ENCODE peak calls at places on chromosomes 16 and 17, in six cellular contexts. I is testis, R is stomach, J is prostate gland, Z is IMR-90, D is uterus. N is an unnamed sample.

GRCh38 chr17:76254275-76254674 is 10.9 kb upstream of the UBALD2 start:
- DNase-seq in I (peak; percentile 7), R (no peak), J (no peak), Z (no peak), D (no peak), N (no peak)

GRCh38 chr17:50735287-50735686 is 15.9 kb downstream of the LUC7L3 start:
- DNase-seq in I (no peak), R (no peak), J (no peak), Z (no peak), D (no peak), N (no peak)

GRCh38 chr16:50297301-50298074 is 31.1 kb downstream of the ADCY7 start:
- DNase-seq in I (no peak), R (no peak), J (no peak), Z (no peak), D (peak; percentile 13), N (no peak)

GRCh38 chr16:25163683-25164082 is 52.1 kb downstream of the LCMT1 start:
- DNase-seq in I (no peak), R (no peak), J (no peak), Z (no peak), D (no peak), N (no peak)

GRCh38 chr17:60535382-60536279 is 9.6 kb upstream of the APPBP2 start:
- DNase-seq in I (no peak), R (no peak), J (no peak), Z (peak; percentile 98), D (no peak), N (no peak)

GRCh38 chr17:54172654-54173316 is 350.1 kb downstream of the KIF2B start:
- DNase-seq in I (peak; percentile 52), R (no peak), J (no peak), Z (no peak), D (no peak), N (peak; percentile 11)

GRCh38 chr17:50627386-50627781 is 7.3 kb upstream of the ABCC3 start:
- DNase-seq in I (no peak), R (no peak), J (no peak), Z (no peak), D (no peak), N (no peak)

GRCh38 chr16:81889896-81890634 is 111.0 kb downstream of the PLCG2 start:
- DNase-seq in I (peak; percentile 63), R (peak; percentile 66), J (peak; percentile 60), Z (peak; percentile 51), D (peak; percentile 35), N (peak; percentile 66)

GRCh38 chr16:56936491-56936890 is 4.5 kb downstream of the HERPUD1 start:
- DNase-seq in I (no peak), R (no peak), J (no peak), Z (no peak), D (no peak), N (no peak)

GRCh38 chr16:84999200-84999599 is 12.1 kb downstream of the ZDHHC7 start:
- DNase-seq in I (no peak), R (no peak), J (no peak), Z (peak; percentile 56), D (no peak), N (no peak)

GRCh38 chr16:2883027-2883846 is at the start of gene FLYWCH2:
- DNase-seq in I (peak; percentile 98), R (peak; percentile 100), J (peak; percentile 98), Z (peak; percentile 93), D (peak; percentile 97), N (peak; percentile 97)
- TF ChIP-seq POLR2A in I (peak; percentile 15), R (no peak), J (peak; percentile 93), Z (peak; percentile 52), D (peak; percentile 78), N (peak; percentile 49)

GRCh38 chr17:68377771-68378201 is 79.5 kb downstream of the WIPI1 start:
- DNase-seq in I (peak; percentile 14), R (no peak), J (no peak), Z (no peak), D (no peak), N (no peak)
- TF ChIP-seq POLR2A in I (no peak), R (no peak), J (no peak), Z (no peak), D (no peak), N (no peak)

GRCh38 chr17:57880086-57880456 is 30.2 kb upstream of the MRPS23 start:
- DNase-seq in I (no peak), R (no peak), J (no peak), Z (no peak), D (no peak), N (no peak)
- TF ChIP-seq POLR2A in I (no peak), R (no peak), J (no peak), Z (no peak), D (no peak), N (no peak)

GRCh38 chr16:1408171-1408837 is 6.2 kb downstream of the UNKL start:
- DNase-seq in I (peak; percentile 97), R (peak; percentile 95), J (peak; percentile 93), Z (peak; percentile 81), D (peak; percentile 94), N (peak; percentile 96)
- TF ChIP-seq POLR2A in I (no peak), R (no peak), J (no peak), Z (no peak), D (peak; percentile 20), N (no peak)

GRCh38 chr17:44132275-44132821 is 8.9 kb upstream of the HDAC5 start:
- DNase-seq in I (no peak), R (no peak), J (no peak), Z (no peak), D (no peak), N (peak; percentile 45)

GRCh38 chr17:44133918-44134476 is 7.7 kb upstream of the HROB start:
- DNase-seq in I (no peak), R (no peak), J (no peak), Z (no peak), D (no peak), N (no peak)

GRCh38 chr17:44134752-44135568 is 6.8 kb upstream of the HROB start:
- DNase-seq in I (no peak), R (no peak), J (no peak), Z (no peak), D (no peak), N (no peak)

DNA sequence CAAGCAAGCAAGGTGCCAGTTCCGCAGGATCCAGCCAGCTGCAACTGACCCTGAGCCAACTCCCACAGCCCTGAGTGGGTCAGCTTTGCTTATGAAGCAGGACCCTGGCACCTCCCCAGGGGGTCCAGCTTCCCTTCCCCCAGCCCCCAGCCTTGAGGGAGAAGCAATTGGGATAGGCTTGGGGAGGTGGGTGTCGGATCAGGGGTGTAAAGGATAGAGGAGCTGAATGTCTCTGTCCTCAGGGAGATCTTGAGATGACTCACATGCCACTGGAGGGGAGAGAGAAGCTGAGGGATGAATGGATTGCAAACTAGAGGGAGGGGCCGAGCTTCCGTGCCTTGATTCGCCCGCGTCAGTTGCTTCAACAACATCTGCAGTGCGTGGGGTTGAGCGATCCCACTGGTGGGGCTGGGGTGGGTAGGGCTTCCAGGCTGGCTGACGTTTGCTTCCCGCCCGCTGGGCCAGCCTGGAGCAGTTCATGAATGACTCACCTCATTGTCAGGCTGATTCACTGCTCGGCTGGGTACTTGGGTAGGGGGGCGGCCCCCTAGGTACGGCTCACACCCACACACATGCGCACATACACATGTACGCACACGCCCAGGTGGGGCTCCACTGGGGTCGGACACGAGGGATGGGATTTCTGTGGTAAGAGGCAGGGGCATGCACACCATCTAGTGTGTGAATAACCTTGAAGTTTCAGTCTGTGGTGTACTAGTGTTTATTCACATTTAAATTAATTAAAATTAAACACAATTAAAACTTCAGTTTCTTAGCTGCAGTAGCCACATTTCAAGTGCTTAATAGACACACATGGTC is 3.6 kb upstream of the HROB start:
- DNase-seq in I (peak; percentile 28), R (peak; percentile 71), J (peak; percentile 67), Z (peak; percentile 100), D (peak; percentile 94), N (peak; percentile 73)
- TF ChIP-seq POLR2A in I (no peak), R (no peak), J (peak; percentile 53), Z (peak; percentile 66), D (peak; percentile 51), N (no peak)

DNA sequence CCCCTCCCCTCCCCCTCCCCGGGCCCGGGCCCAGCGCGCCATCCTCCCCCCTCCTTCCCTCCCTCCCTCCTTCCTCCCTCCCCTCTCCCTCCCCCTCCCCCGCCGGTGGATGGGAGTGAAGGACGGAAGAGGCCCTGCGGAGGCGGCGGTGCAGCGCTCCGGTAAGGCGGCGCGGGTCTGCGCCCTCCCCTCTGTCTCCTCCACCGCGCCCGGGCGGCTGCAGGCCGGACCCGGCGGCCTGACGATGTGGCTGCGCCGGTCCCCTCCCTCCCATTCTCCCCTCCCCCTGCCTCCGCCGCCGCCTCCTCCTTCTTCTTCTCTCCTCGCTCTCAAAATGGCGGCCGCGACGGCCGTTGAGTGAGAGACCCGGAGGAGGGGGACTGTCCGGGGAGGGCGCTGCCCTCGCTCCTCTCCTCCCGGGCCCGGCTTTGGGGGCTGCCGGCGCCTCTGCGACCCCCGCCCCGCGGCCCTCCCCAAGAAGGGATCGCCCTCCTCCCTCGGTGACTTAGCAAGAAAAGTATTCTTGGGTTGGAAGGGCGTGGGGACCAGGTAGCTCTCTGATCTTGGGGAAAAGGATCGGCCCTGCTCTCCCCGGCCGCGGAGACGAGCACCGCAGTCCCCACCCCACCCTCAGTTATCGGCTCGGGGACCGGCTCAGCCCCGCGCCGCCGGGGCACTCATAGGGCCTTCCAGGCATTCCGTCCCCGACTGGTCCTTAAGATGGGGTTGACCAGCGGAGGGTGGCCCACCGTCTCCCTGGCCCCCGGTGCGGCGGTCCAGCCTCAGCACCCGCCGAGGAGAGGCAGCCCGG is 597 bp downstream of the PAFAH1B1 start:
- DNase-seq in I (peak; percentile 89), R (peak; percentile 82), J (peak; percentile 81), Z (peak; percentile 61), D (peak; percentile 80), N (peak; percentile 93)
- TF ChIP-seq POLR2A in I (no peak), R (no peak), J (peak; percentile 62), Z (no peak), D (no peak), N (no peak)

GRCh38 chr16:72664480-72665408 is 383.2 kb downstream of the ZFHX3 start:
- DNase-seq in I (peak; percentile 99), R (peak; percentile 96), J (peak; percentile 97), Z (peak; percentile 99), D (peak; percentile 99), N (peak; percentile 98)
- TF ChIP-seq POLR2A in I (no peak), R (no peak), J (peak; percentile 41), Z (peak; percentile 67), D (peak; percentile 33), N (peak; percentile 91)

DNA sequence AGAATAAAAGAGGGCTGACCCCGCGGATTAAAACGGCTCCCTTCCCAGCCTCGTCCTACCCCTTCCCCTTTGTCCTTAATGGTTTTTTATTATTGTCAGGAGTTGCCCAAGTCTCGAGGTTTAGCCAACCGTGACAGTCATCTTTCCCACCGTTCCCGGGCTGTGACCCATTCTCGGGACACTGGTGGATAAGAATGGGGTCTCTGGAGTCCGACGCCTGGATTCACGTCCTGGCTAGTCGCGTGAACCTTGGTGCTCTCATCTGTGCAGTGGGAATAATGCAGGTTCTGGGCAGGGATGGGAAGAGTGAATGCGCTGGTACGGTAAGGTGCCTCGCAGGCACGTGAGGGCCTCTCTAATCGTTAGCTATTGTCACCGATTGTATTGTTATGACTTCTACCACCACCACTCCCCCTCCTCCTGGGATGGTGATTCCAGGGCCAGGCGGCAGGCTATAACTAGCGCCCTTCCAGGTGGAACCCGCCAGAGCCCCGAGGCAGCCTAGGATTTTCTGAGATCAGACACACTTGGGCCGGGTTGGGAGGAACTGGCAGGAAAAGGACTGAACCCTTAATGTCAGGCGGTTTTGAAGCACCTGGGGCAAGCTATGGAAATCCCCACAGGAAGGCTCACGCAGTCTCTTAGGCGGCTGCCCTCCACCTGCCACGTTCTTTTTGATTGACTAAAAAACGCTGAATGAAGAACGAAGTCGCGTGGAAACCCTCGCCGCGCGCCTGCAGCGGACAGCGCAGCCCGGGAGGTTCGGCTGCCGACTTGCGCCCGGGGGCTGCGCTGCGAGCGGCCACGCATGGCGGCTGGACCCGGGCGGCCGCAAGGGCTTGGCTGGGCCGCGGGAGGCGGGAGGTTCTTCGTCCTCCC is 2.7 kb downstream of the HS3ST3B1 start:
- DNase-seq in I (no peak), R (no peak), J (no peak), Z (no peak), D (no peak), N (no peak)
- TF ChIP-seq POLR2A in I (no peak), R (no peak), J (no peak), Z (no peak), D (no peak), N (no peak)

GRCh38 chr17:43021739-43022512 is at the start of gene VAT1:
- DNase-seq in I (peak; percentile 89), R (peak; percentile 82), J (peak; percentile 74), Z (peak; percentile 63), D (peak; percentile 78), N (peak; percentile 73)
- TF ChIP-seq POLR2A in I (no peak), R (no peak), J (peak; percentile 77), Z (no peak), D (peak; percentile 79), N (no peak)

N was measured in erythroblast.